ENCODE peak calls at places on chromosome 4, in four cellular contexts. One of them, this sample, is unnamed.

GRCh38 chr4:139665690-139666529 is at the start of gene MGST2:
- DNase-seq in OCI-LY7: peak; percentile 58
- DNase-seq in mesenchymal stem cell: peak; percentile 93
- DNase-seq in adrenal gland: peak; percentile 86
- DNase-seq in this sample: no peak

GRCh38 chr4:144820115-144820514 is 174.2 kb downstream of the HHIP start:
- DNase-seq in adrenal gland: no peak
- DNase-seq in OCI-LY7: no peak
- DNase-seq in mesenchymal stem cell: no peak
- DNase-seq in this sample: no peak

GRCh38 chr4:37139987-37140386 is 104.6 kb upstream of the NWD2 start:
- DNase-seq in OCI-LY7: no peak
- DNase-seq in adrenal gland: no peak
- DNase-seq in mesenchymal stem cell: no peak
- DNase-seq in this sample: no peak

GRCh38 chr4:182648766-182649165 is 268.4 kb downstream of the DCTD start:
- DNase-seq in mesenchymal stem cell: no peak
- DNase-seq in adrenal gland: no peak
- DNase-seq in OCI-LY7: no peak
- DNase-seq in this sample: no peak

GRCh38 chr4:48943387-48943786 is 36.8 kb upstream of the OCIAD2 start:
- DNase-seq in mesenchymal stem cell: no peak
- DNase-seq in OCI-LY7: peak; percentile 13
- DNase-seq in adrenal gland: no peak
- DNase-seq in this sample: no peak

GRCh38 chr4:14985843-14986242 is 16.4 kb upstream of the CPEB2 start:
- DNase-seq in OCI-LY7: no peak
- DNase-seq in adrenal gland: no peak
- DNase-seq in mesenchymal stem cell: no peak
- DNase-seq in this sample: no peak

GRCh38 chr4:23034726-23035125 is 342.0 kb downstream of the GBA3 start:
- DNase-seq in mesenchymal stem cell: no peak
- DNase-seq in adrenal gland: no peak
- DNase-seq in OCI-LY7: no peak
- DNase-seq in this sample: no peak

GRCh38 chr4:100190643-100191600 is 654 bp upstream of the DDIT4L start:
- DNase-seq in OCI-LY7: no peak
- DNase-seq in mesenchymal stem cell: peak; percentile 60
- DNase-seq in adrenal gland: no peak
- DNase-seq in this sample: no peak

GRCh38 chr4:144584428-144584827 is 61.5 kb upstream of the HHIP start:
- DNase-seq in OCI-LY7: no peak
- DNase-seq in adrenal gland: no peak
- DNase-seq in mesenchymal stem cell: no peak
- DNase-seq in this sample: no peak

GRCh38 chr4:3452376-3452775 is 10.6 kb downstream of the HGFAC start:
- DNase-seq in adrenal gland: no peak
- DNase-seq in mesenchymal stem cell: peak; percentile 3
- DNase-seq in OCI-LY7: no peak
- DNase-seq in this sample: no peak

GRCh38 chr4:146330392-146330791 is 116.1 kb downstream of the REELD1 start:
- DNase-seq in mesenchymal stem cell: no peak
- DNase-seq in OCI-LY7: no peak
- DNase-seq in adrenal gland: no peak
- DNase-seq in this sample: no peak

GRCh38 chr4:87316961-87317360 is 5.7 kb downstream of the HSD17B13 start:
- DNase-seq in OCI-LY7: no peak
- DNase-seq in adrenal gland: no peak
- DNase-seq in mesenchymal stem cell: no peak
- DNase-seq in this sample: no peak

GRCh38 chr4:22471419-22471818 is 44.4 kb downstream of the ADGRA3 start:
- DNase-seq in mesenchymal stem cell: no peak
- DNase-seq in adrenal gland: no peak
- DNase-seq in OCI-LY7: no peak
- DNase-seq in this sample: no peak

GRCh38 chr4:2763511-2763967 is 7.4 kb upstream of the TNIP2 start:
- DNase-seq in OCI-LY7: no peak
- DNase-seq in adrenal gland: no peak
- DNase-seq in mesenchymal stem cell: no peak
- DNase-seq in this sample: no peak

GRCh38 chr4:124948976-124949597 is 236.6 kb upstream of the ANKRD50 start:
- DNase-seq in OCI-LY7: no peak
- DNase-seq in adrenal gland: no peak
- DNase-seq in mesenchymal stem cell: no peak
- DNase-seq in this sample: no peak

GRCh38 chr4:73341454-73341853 is 62.6 kb upstream of the ALB start:
- DNase-seq in mesenchymal stem cell: peak; percentile 56
- DNase-seq in adrenal gland: no peak
- DNase-seq in OCI-LY7: peak; percentile 60
- DNase-seq in this sample: no peak

GRCh38 chr4:188109157-188109755 is at the start of gene TRIML2:
- DNase-seq in adrenal gland: no peak
- DNase-seq in mesenchymal stem cell: no peak
- DNase-seq in OCI-LY7: no peak
- DNase-seq in this sample: no peak

GRCh38 chr4:38691251-38692008 is 27.4 kb downstream of the KLF3 start:
- DNase-seq in adrenal gland: no peak
- DNase-seq in mesenchymal stem cell: no peak
- DNase-seq in OCI-LY7: no peak
- DNase-seq in this sample: peak; percentile 75

GRCh38 chr4:80005863-80006262 is 67.2 kb downstream of the ANTXR2 start:
- DNase-seq in mesenchymal stem cell: peak; percentile 33
- DNase-seq in OCI-LY7: no peak
- DNase-seq in adrenal gland: no peak
- DNase-seq in this sample: no peak

GRCh38 chr4:186854256-186854655 is 130.6 kb upstream of the FAT1 start:
- DNase-seq in adrenal gland: no peak
- DNase-seq in OCI-LY7: no peak
- DNase-seq in mesenchymal stem cell: peak; percentile 10
- DNase-seq in this sample: no peak

GRCh38 chr4:8614365-8615193 is 22.0 kb downstream of the CPZ start:
- DNase-seq in adrenal gland: no peak
- DNase-seq in OCI-LY7: no peak
- DNase-seq in mesenchymal stem cell: no peak
- DNase-seq in this sample: no peak

GRCh38 chr4:152485726-152486276 is 50.1 kb downstream of the FBXW7 start:
- DNase-seq in mesenchymal stem cell: peak; percentile 95
- DNase-seq in adrenal gland: no peak
- DNase-seq in OCI-LY7: no peak
- DNase-seq in this sample: no peak

GRCh38 chr4:142473960-142474338 is 372.2 kb downstream of the INPP4B start:
- DNase-seq in OCI-LY7: peak; percentile 5
- DNase-seq in mesenchymal stem cell: no peak
- DNase-seq in adrenal gland: no peak
- DNase-seq in this sample: no peak

GRCh38 chr4:142480244-142480643 is 365.9 kb downstream of the INPP4B start:
- DNase-seq in adrenal gland: no peak
- DNase-seq in mesenchymal stem cell: peak; percentile 11
- DNase-seq in OCI-LY7: no peak
- DNase-seq in this sample: no peak

GRCh38 chr4:142475663-142476062 is 370.4 kb downstream of the INPP4B start:
- DNase-seq in adrenal gland: no peak
- DNase-seq in OCI-LY7: no peak
- DNase-seq in mesenchymal stem cell: no peak
- DNase-seq in this sample: no peak

GRCh38 chr4:142473218-142473959 is 372.7 kb downstream of the INPP4B start:
- DNase-seq in mesenchymal stem cell: no peak
- DNase-seq in OCI-LY7: no peak
- DNase-seq in adrenal gland: peak; percentile 23
- DNase-seq in this sample: no peak

DNA sequence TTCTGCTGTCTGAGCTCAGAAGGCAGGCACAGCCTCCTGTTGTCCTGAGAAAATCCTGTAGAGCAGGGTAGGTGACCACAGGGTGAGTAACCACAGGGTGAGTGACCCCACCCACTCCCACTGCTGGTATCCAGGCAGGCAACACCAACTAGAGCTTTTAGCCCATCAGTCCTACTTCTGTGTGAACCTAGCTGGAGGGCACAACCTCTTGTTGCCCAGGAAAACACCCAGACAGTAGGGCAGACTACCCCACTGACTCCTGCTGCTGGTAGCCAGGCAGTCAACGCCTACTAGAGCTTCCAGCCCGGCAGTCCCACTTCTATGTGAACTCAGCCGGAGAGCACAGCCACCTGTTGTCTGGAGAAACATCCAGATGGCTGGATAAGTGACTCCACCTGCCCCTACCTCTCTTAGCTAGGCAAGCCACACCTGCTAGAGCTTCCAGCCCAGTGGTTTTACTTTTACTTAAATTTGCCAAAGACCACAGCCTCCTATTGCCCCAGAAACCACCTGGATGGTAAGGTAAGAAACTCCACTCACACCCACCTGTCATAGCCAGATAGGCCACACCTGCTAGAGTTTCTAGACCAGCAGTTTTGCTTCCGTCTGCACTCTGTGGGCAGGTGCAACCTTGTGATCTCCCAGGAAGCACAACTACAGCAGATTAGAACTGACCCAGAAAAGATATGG is 371.6 kb downstream of the INPP4B start:
- DNase-seq in OCI-LY7: no peak
- DNase-seq in mesenchymal stem cell: no peak
- DNase-seq in adrenal gland: no peak
- DNase-seq in this sample: no peak
- H3K27ac ChIP-seq in OCI-LY7: no peak overlapping the region
- H3K27ac ChIP-seq in mesenchymal stem cell: no peak overlapping the region
- H3K27ac ChIP-seq in adrenal gland: no peak overlapping the region
- H3K27ac ChIP-seq in this sample: no peak overlapping the region

DNA sequence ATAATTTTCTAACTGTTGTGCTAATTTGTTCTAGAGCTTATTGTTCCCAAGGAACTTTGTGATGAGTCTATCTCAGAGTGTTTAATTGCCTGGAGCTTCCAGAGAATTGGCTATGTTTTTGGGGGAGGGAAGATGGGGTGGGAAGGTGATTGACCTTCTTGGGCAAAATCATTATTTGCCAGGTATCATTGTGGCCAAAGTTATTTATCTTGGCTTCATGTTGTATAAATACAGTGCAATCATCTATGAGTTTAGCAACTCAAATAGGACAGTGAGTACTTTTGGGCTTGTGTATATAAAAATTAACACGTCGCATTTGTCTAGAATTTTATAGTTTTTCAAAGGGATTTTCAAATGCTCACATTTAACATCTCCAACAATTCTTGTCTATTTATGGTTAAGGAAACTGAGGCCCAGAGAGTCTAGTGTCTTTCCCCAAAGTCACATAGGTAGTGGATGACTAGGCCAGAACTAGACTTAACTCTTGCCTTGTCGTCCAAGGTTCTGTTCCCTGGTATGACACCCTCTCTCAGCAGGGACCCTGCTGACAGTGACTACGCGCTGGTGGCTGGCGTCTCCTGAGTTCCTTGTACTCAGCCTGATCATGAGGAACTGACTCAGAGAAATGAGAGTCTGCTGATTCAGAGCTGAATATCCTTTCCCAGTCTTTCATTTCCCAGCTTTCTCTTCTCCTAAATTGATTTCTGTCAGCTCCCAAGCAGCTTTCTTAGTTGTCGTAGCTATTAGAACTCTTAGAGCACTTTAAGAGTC is 27.7 kb downstream of the FNIP2 start:
- DNase-seq in OCI-LY7: no peak
- DNase-seq in mesenchymal stem cell: no peak
- DNase-seq in adrenal gland: peak; percentile 45
- DNase-seq in this sample: no peak
- H3K27ac ChIP-seq in OCI-LY7: no peak overlapping the region
- H3K27ac ChIP-seq in mesenchymal stem cell: no peak overlapping the region
- H3K27ac ChIP-seq in adrenal gland: no peak overlapping the region
- H3K27ac ChIP-seq in this sample: no peak overlapping the region

DNA sequence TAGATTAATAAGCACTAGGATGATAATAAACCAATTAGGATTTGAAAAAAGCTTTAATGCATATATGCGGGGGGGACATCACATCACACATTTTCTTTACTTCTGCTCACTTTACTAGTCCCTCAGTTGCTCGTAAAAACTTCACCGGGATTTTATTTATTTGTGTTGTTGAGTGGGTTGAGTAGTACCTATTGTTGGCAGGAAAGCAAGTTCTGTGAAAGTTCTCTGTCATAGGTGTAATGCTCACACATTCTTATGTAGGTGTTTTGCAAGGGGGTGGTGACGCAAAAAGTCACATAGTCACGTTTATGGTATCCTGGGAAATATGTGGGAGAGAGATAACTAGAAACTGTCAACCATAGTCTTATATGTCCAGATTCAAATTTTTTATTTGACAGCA is 65.3 kb downstream of the PDLIM5 start:
- DNase-seq in OCI-LY7: no peak
- DNase-seq in adrenal gland: no peak
- DNase-seq in mesenchymal stem cell: peak; percentile 26
- DNase-seq in this sample: no peak
- H3K27ac ChIP-seq in OCI-LY7: no peak overlapping the region
- H3K27ac ChIP-seq in adrenal gland: no peak overlapping the region
- H3K27ac ChIP-seq in mesenchymal stem cell: peak overlapping the region; percentile 12
- H3K27ac ChIP-seq in this sample: peak overlapping the region; percentile 75

GRCh38 chr4:189834586-189834985 is 106.1 kb upstream of the FRG1 start:
- DNase-seq in mesenchymal stem cell: no peak
- DNase-seq in OCI-LY7: no peak
- DNase-seq in adrenal gland: no peak
- DNase-seq in this sample: no peak

GRCh38 chr4:189838821-189839497 is 101.7 kb upstream of the FRG1 start:
- DNase-seq in OCI-LY7: no peak
- DNase-seq in adrenal gland: no peak
- DNase-seq in mesenchymal stem cell: no peak
- DNase-seq in this sample: no peak

GRCh38 chr4:189832528-189832927 is 108.1 kb upstream of the FRG1 start:
- DNase-seq in adrenal gland: no peak
- DNase-seq in OCI-LY7: no peak
- DNase-seq in mesenchymal stem cell: no peak
- DNase-seq in this sample: no peak

GRCh38 chr4:189837462-189837861 is 103.2 kb upstream of the FRG1 start:
- DNase-seq in OCI-LY7: no peak
- DNase-seq in adrenal gland: no peak
- DNase-seq in mesenchymal stem cell: no peak
- DNase-seq in this sample: no peak

GRCh38 chr4:189835505-189835904 is 105.2 kb upstream of the FRG1 start:
- DNase-seq in OCI-LY7: no peak
- DNase-seq in adrenal gland: no peak
- DNase-seq in mesenchymal stem cell: no peak
- DNase-seq in this sample: no peak
- H3K27ac ChIP-seq in OCI-LY7: no peak overlapping the region
- H3K27ac ChIP-seq in adrenal gland: no peak overlapping the region
- H3K27ac ChIP-seq in mesenchymal stem cell: no peak overlapping the region
- H3K27ac ChIP-seq in this sample: no peak overlapping the region

GRCh38 chr4:98645527-98645926 is 12.9 kb downstream of the TSPAN5 start:
- DNase-seq in OCI-LY7: no peak
- DNase-seq in mesenchymal stem cell: no peak
- DNase-seq in adrenal gland: no peak
- DNase-seq in this sample: no peak
- H3K27ac ChIP-seq in OCI-LY7: no peak overlapping the region
- H3K27ac ChIP-seq in mesenchymal stem cell: no peak overlapping the region
- H3K27ac ChIP-seq in adrenal gland: no peak overlapping the region
- H3K27ac ChIP-seq in this sample: no peak overlapping the region

GRCh38 chr4:151291485-151291884 is 14.5 kb downstream of the PRSS48 start:
- DNase-seq in OCI-LY7: no peak
- DNase-seq in adrenal gland: no peak
- DNase-seq in mesenchymal stem cell: no peak
- DNase-seq in this sample: no peak
- H3K27ac ChIP-seq in OCI-LY7: no peak overlapping the region
- H3K27ac ChIP-seq in adrenal gland: no peak overlapping the region
- H3K27ac ChIP-seq in mesenchymal stem cell: no peak overlapping the region
- H3K27ac ChIP-seq in this sample: no peak overlapping the region

This sample was measured in ascending aorta.